ENCODE peak calls at places on chromosomes 5 and 9, in six cellular contexts. K is HepG2, J is tibial nerve, Q is progenitor cell of endocrine pancreas, B is endothelial cell, U is GM23338. M is an unnamed sample.

GRCh38 chr9:73023025-73023541 is 70.2 kb upstream of the ALDH1A1 start:
- DNase-seq in K (peak), J (no peak), Q (peak), B (peak), U (peak), M (peak)

GRCh38 chr5:175382171-175382570 is 61.8 kb downstream of the DRD1 start:
- DNase-seq in K (no peak), J (no peak), Q (no peak), B (no peak), U (no peak), M (no peak)

GRCh38 chr9:14030350-14030823 is 283.6 kb downstream of the NFIB start:
- DNase-seq in K (no peak), J (peak), Q (no peak), B (no peak), U (no peak), M (peak)

GRCh38 chr5:149799119-149799623 is 69.1 kb downstream of the PPARGC1B start:
- DNase-seq in K (peak), J (peak), Q (no peak), B (no peak), U (no peak), M (peak)

GRCh38 chr9:117074337-117074662 is 340.6 kb downstream of the ASTN2 start:
- DNase-seq in K (no peak), J (no peak), Q (no peak), B (no peak), U (no peak), M (no peak)

GRCh38 chr9:80928697-80929096 is 760.6 kb downstream of the TLE1 start:
- DNase-seq in K (no peak), J (no peak), Q (no peak), B (no peak), U (no peak), M (no peak)

GRCh38 chr9:120652902-120653301 is 61.4 kb downstream of the MEGF9 start:
- DNase-seq in K (no peak), J (no peak), Q (no peak), B (no peak), U (no peak), M (no peak)

GRCh38 chr9:95370064-95370463 is 52.6 kb upstream of the FANCC start:
- DNase-seq in K (no peak), J (no peak), Q (no peak), B (no peak), U (no peak), M (no peak)

GRCh38 chr5:147485046-147485445 is 24.8 kb downstream of the DPYSL3 start:
- DNase-seq in K (no peak), J (no peak), Q (no peak), B (no peak), U (no peak), M (peak)

GRCh38 chr5:173602423-173602822 is 14.0 kb downstream of the BOD1 start:
- DNase-seq in K (no peak), J (peak), Q (no peak), B (no peak), U (peak), M (peak)

GRCh38 chr5:173594061-173594460 is 22.4 kb downstream of the BOD1 start:
- DNase-seq in K (no peak), J (no peak), Q (no peak), B (no peak), U (no peak), M (peak)

GRCh38 chr9:96524045-96524444 is 74.1 kb downstream of the HABP4 start:
- DNase-seq in K (no peak), J (no peak), Q (no peak), B (no peak), U (no peak), M (no peak)

GRCh38 chr9:127495884-127496555 is 44.7 kb downstream of the LRSAM1 start:
- DNase-seq in K (no peak), J (no peak), Q (no peak), B (no peak), U (no peak), M (no peak)

GRCh38 chr9:38107811-38108304 is 38.8 kb upstream of the SHB start:
- DNase-seq in K (no peak), J (no peak), Q (no peak), B (no peak), U (no peak), M (no peak)

DNA sequence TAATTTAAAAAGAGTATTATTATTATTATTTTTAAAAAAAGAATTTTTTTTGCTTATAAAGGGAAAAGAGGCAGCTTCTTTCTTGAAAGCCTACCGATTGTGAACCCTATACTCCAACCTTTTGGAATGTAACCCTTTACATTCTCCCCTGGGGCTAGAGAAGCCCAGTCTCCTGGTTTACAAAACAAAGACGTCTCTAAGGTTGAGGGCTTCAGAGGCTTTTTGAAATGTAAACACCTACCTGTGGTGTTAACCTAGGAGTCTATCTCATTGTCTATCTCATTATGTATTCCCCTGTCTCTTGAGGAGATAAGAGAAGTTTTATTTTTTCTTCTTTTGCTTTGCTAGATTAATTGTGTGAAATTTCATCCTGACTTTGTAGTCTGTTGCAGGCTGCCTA is 4.7 kb downstream of the TNFSF8 start:
- DNase-seq in K (no peak), J (no peak), Q (no peak), B (no peak), U (peak), M (no peak)
- TF ChIP-seq CTCF in K (no peak), J (no peak), Q (no peak), B (no peak), U (no peak), M (no peak)

GRCh38 chr5:78359831-78360673 is at the start of gene SCAMP1:
- DNase-seq in K (peak), J (peak), Q (peak), B (peak), U (peak), M (peak)
- TF ChIP-seq CTCF in K (peak), J (peak), Q (peak), B (no peak), U (no peak), M (peak)

DNA sequence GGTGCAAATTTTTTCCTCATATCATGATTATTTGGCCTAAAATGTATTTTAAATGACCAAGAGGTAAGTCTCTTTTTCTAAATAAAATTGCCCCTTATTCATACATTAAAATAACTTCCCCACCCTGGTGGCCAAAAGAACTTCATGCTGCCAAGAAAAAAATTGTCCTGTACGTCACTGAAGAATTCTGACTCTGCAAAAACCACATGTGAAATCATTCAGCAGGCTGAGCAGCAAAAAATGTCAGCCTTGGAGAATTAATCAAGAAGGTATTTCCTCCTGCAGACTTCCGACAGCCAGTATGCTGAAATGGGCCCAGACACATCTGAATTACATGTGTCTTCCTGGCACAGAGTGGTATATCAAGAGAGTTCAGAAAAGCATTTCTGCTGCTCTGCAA is 94.6 kb upstream of the HMHB1 start:
- DNase-seq in K (no peak), J (no peak), Q (no peak), B (no peak), U (no peak), M (peak)
- TF ChIP-seq CTCF in K (no peak), J (no peak), Q (no peak), B (no peak), U (no peak), M (peak)

GRCh38 chr5:166957763-166958162 is 1333.7 kb upstream of the WWC1 start:
- DNase-seq in K (no peak), J (no peak), Q (no peak), B (no peak), U (no peak), M (no peak)

GRCh38 chr5:166962470-166962869 is 1329.0 kb upstream of the WWC1 start:
- DNase-seq in K (no peak), J (no peak), Q (no peak), B (no peak), U (peak), M (no peak)

GRCh38 chr5:166961938-166962337 is 1329.5 kb upstream of the WWC1 start:
- DNase-seq in K (no peak), J (no peak), Q (no peak), B (no peak), U (no peak), M (no peak)

GRCh38 chr5:166961028-166961427 is 1330.4 kb upstream of the WWC1 start:
- DNase-seq in K (no peak), J (no peak), Q (no peak), B (no peak), U (peak), M (no peak)
- TF ChIP-seq CTCF in K (peak), J (peak), Q (peak), B (peak), U (peak), M (peak)

GRCh38 chr5:143448518-143448917 is 45.0 kb upstream of the NR3C1 start:
- DNase-seq in K (no peak), J (no peak), Q (no peak), B (no peak), U (no peak), M (no peak)
- TF ChIP-seq CTCF in K (peak), J (no peak), Q (no peak), B (no peak), U (peak), M (no peak)

GRCh38 chr5:7897014-7897600 is 28.2 kb downstream of the MTRR start:
- DNase-seq in K (peak), J (no peak), Q (no peak), B (peak), U (peak), M (peak)
- TF ChIP-seq CTCF in K (peak), J (no peak), Q (peak), B (peak), U (peak), M (peak)

M was measured in HFFc6.